ENCODE peak calls at places on chromosomes 12 and 14, in nine cellular contexts. D, V, I, B, H, F, C, O and K are unnamed samples.

GRCh38 chr14:60245316-60246177 is 3.5 kb upstream of the PPM1A start:
- DNase-seq in D (no peak), V (no peak), I (no peak), B (no peak), H (no peak), F (no peak), C (no peak), O (no peak), K (no peak)

GRCh38 chr14:103130965-103131364 is 7.7 kb downstream of the TNFAIP2 start:
- DNase-seq in D (no peak), V (no peak), I (no peak), B (peak; percentile 58), H (no peak), F (no peak), C (no peak), O (peak; percentile 54), K (no peak)

GRCh38 chr12:76158518-76159321 is 74.2 kb upstream of the NAP1L1 start:
- DNase-seq in D (peak; percentile 33), V (peak; percentile 31), I (peak; percentile 44), B (peak; percentile 53), H (peak; percentile 76), F (peak; percentile 77), C (peak; percentile 42), O (no peak), K (peak; percentile 73)

GRCh38 chr14:32897724-32898064 is 41.0 kb upstream of the NPAS3 start:
- DNase-seq in D (no peak), V (no peak), I (no peak), B (no peak), H (no peak), F (no peak), C (no peak), O (no peak), K (no peak)

GRCh38 chr12:82517027-82517426 is 158.7 kb downstream of the METTL25 start:
- DNase-seq in D (peak; percentile 50), V (no peak), I (no peak), B (no peak), H (peak; percentile 5), F (peak; percentile 44), C (peak; percentile 15), O (no peak), K (no peak)

GRCh38 chr12:110780448-110780847 is 37.8 kb upstream of the PPP1CC start:
- DNase-seq in D (no peak), V (no peak), I (no peak), B (no peak), H (no peak), F (no peak), C (no peak), O (no peak), K (no peak)

GRCh38 chr12:100154472-100155247 is 12.0 kb upstream of the BLTP3B start:
- DNase-seq in D (peak; percentile 55), V (peak; percentile 49), I (peak; percentile 51), B (peak; percentile 81), H (peak; percentile 76), F (peak; percentile 92), C (peak; percentile 58), O (peak; percentile 46), K (peak; percentile 98)

GRCh38 chr12:132222096-132222807 is 78.0 kb downstream of the NOC4L start:
- DNase-seq in D (peak; percentile 65), V (no peak), I (no peak), B (no peak), H (peak; percentile 28), F (peak; percentile 40), C (peak; percentile 62), O (peak; percentile 51), K (no peak)

GRCh38 chr12:48996794-48997718 is 2.1 kb downstream of the DDN start:
- DNase-seq in D (peak; percentile 82), V (no peak), I (no peak), B (peak; percentile 88), H (peak; percentile 90), F (peak; percentile 82), C (peak; percentile 81), O (peak; percentile 34), K (no peak)

GRCh38 chr12:4037747-4038312 is 164.6 kb upstream of the PARP11 start:
- DNase-seq in D (peak; percentile 29), V (no peak), I (no peak), B (no peak), H (peak; percentile 73), F (peak; percentile 20), C (peak; percentile 47), O (no peak), K (no peak)